ENCODE peak calls at places on chromosomes 4 and X, in four cellular contexts. Q is uterus; D is naive thymus-derived CD4-positive, alpha-beta T cell; V is fibroblast of mammary gland. X is an unnamed sample.
A peak's percentile ranks its signal among the peaks of the same experiment; 100 is the strongest.

GRCh38 chr4:21386166-21386780 is 562.3 kb downstream of the KCNIP4 start:
- DNase-seq in Q (no peak), D (no peak), V (no peak), X (no peak)

GRCh38 chr4:46404961-46405360 is 15.0 kb upstream of the GABRA2 start:
- DNase-seq in Q (no peak), D (no peak), V (no peak), X (no peak)

GRCh38 chr4:123616970-123617392 is 220.4 kb downstream of the SPRY1 start:
- DNase-seq in Q (peak; percentile 70), D (no peak), V (peak; percentile 34), X (peak; percentile 71)

GRCh38 chr4:4379540-4380087 is 7.3 kb upstream of the NSG1 start:
- DNase-seq in Q (no peak), D (no peak), V (no peak), X (no peak)

GRCh38 chr4:89290727-89291126 is 16.9 kb downstream of the GPRIN3 start:
- DNase-seq in Q (no peak), D (no peak), V (peak; percentile 10), X (no peak)

GRCh38 chrX:45515262-45516215 is 314.9 kb upstream of the DIPK2B start:
- DNase-seq in Q (peak; percentile 87), D (no peak), V (peak; percentile 97), X (peak; percentile 76)

GRCh38 chrX:2710041-2710471 is 19.0 kb downstream of the CD99 start:
- DNase-seq in Q (no peak), D (no peak), V (peak; percentile 93), X (peak; percentile 78)

GRCh38 chrX:40871385-40872082 is 136.2 kb upstream of the MED14 start:
- DNase-seq in Q (no peak), D (no peak), V (peak; percentile 29), X (no peak)

GRCh38 chr4:94653095-94653649 is 104.6 kb upstream of the BMPR1B start:
- DNase-seq in Q (no peak), D (no peak), V (no peak), X (no peak)

GRCh38 chr4:176654565-176655216 is 138.0 kb downstream of the VEGFC start:
- DNase-seq in Q (no peak), D (no peak), V (no peak), X (no peak)

GRCh38 chrX:44306336-44306735 is 37.1 kb downstream of the EFHC2 start:
- DNase-seq in Q (no peak), D (no peak), V (peak; percentile 19), X (peak; percentile 4)

GRCh38 chr4:137967480-137968190 is 274.5 kb downstream of the SLC7A11 start:
- DNase-seq in Q (no peak), D (no peak), V (peak; percentile 45), X (peak; percentile 11)

GRCh38 chr4:3480528-3481112 is 17.5 kb downstream of the DOK7 start:
- DNase-seq in Q (peak; percentile 49), D (peak; percentile 73), V (peak; percentile 64), X (peak; percentile 80)

GRCh38 chr4:110514889-110515479 is 39.0 kb downstream of the ENPEP start:
- DNase-seq in Q (no peak), D (no peak), V (peak; percentile 47), X (no peak)

GRCh38 chr4:10020871-10021676 is at the start of gene SLC2A9:
- DNase-seq in Q (no peak), D (no peak), V (peak; percentile 6), X (no peak)

GRCh38 chr4:92862509-92862908 is 558.7 kb downstream of the GRID2 start:
- DNase-seq in Q (no peak), D (no peak), V (no peak), X (no peak)

GRCh38 chrX:113522814-113523213 is 682.2 kb upstream of the AMOT start:
- DNase-seq in Q (no peak), D (no peak), V (peak; percentile 25), X (no peak)

GRCh38 chrX:39896951-39897740 is 200.6 kb downstream of the BCOR start:
- DNase-seq in Q (no peak), D (no peak), V (peak; percentile 24), X (peak; percentile 32)

GRCh38 chr4:176885224-176885623 is 92.5 kb upstream of the VEGFC start:
- DNase-seq in Q (no peak), D (no peak), V (peak; percentile 50), X (no peak)

GRCh38 chrX:119655125-119655524 is 37.8 kb downstream of the SEPTIN6 start:
- DNase-seq in Q (peak; percentile 46), D (no peak), V (peak; percentile 90), X (peak; percentile 96)

GRCh38 chr4:2432991-2433530 is 14.3 kb downstream of the CFAP99 start:
- DNase-seq in Q (no peak), D (no peak), V (peak; percentile 40), X (peak; percentile 72)

DNA sequence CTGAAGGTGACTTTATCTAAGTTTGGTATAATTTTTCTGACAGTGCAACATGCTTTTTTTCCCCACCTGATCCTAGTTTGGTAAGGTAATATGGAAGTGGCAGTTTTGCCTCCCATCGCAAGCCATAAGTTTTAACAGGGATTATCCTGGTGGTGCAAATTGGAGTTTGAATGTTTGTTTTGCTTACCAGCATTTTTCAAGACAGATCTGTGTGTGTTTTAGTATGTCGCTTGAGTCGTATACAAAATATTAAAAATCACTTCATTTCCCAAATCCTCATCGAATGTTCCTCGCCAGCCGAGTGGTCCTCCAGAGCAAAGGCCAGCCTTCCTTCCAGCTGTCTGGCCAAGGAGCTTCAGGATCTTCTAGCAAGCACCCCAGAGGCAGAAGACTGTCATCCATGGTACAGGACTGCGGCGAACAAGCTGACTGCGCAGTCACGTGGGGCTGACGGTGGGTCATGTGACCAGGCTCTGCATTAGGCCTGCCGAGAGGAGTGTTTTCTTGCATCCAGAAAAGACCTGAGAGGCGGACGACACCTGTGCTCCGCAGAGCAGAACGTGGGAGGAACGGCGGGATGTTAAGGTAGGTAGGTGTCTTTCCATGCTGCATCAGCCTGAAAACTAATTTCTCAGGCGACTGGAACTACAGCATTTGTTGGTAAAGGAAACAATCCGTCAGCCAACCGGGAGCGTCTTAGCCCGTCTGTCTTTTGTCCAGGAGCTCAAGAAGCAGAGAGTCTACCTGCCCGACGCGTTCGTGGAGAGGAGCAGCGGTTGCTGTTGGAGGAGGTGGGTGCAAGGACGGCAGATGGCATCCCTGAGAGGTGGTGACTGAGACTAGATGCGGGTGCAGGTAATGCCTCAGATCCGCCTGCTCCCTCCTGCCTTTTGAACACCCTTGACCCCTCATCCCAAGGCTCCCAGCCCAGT is at the start of gene GPRASP3:
- DNase-seq in Q (peak; percentile 78), D (peak; percentile 30), V (peak; percentile 67), X (peak; percentile 77)
- H3K4me3 ChIP-seq in Q (peak within 1 kb of the TSS; percentile 38), D (peak within 1 kb of the TSS; percentile 66), V (peak within 1 kb of the TSS; percentile 59), X (peak within 1 kb of the TSS; percentile 58)

GRCh38 chr4:73867783-73868182 is 1.4 kb upstream of the CXCL1 start:
- DNase-seq in Q (no peak), D (no peak), V (no peak), X (no peak)

GRCh38 chr4:73869130-73870055 is at the start of gene CXCL1:
- DNase-seq in Q (no peak), D (peak; percentile 7), V (no peak), X (no peak)

GRCh38 chr4:73866236-73866635 is 3.0 kb upstream of the CXCL1 start:
- DNase-seq in Q (no peak), D (no peak), V (no peak), X (no peak)

GRCh38 chr4:73870260-73870659 is 1.1 kb downstream of the CXCL1 start:
- DNase-seq in Q (no peak), D (no peak), V (peak; percentile 48), X (no peak)

DNA sequence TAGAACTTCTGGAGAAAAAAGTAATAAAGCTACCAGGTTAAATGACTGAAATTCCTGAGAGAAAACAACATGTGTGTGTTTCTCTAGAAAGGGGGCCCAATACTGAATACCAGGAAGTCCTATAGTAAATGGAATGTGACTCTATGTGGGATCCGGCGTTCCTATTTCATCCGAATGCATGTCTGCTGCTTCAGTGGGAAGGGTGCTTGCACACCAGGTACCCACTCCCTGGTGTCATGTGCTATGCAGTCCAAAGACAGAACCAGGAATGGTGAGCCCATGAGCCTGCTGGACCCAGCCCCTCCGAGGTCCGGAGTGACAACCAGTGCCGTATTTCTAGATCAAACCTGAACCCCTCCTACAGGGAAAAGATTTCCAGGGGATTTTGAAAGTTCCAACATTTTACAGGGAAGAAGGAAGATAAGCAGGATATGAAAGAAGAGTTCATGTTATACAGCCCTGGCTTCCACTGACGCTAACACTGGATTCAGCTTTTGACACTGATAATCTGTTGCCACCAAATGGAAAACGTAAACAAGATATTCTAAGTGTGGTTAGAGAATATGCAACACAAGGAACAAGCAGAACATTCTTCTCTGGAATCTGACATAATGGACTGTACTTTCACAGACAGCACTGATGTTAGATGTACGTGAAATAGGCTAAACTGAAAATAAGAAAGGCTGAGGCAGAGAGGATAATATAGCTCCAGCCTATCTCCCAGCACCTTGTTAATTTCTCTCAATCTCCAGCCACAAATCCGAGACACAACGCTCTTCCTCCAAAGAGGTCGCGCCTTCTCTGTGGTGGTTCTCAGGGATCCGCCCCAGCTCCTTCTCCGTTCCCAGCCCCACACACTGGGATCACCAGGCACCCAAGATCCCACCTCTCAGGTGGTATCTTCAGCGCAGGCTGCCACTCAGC is 725 bp upstream of the CXCL1 start:
- DNase-seq in Q (no peak), D (no peak), V (no peak), X (no peak)
- H3K4me3 ChIP-seq in Q (peak overlapping the region; percentile 19), D (no peak overlapping the region), V (peak overlapping the region; percentile 64), X (peak overlapping the region; percentile 60)

GRCh38 chr4:153593166-153593565 is 90.9 kb upstream of the TLR2 start:
- DNase-seq in Q (no peak), D (no peak), V (no peak), X (no peak)

GRCh38 chr4:153592090-153592489 is 92.0 kb upstream of the TLR2 start:
- DNase-seq in Q (no peak), D (no peak), V (no peak), X (no peak)

GRCh38 chr4:153591441-153591840 is 92.6 kb upstream of the TLR2 start:
- DNase-seq in Q (no peak), D (no peak), V (no peak), X (no peak)

GRCh38 chr4:153594208-153594607 is 89.9 kb upstream of the TLR2 start:
- DNase-seq in Q (no peak), D (no peak), V (peak; percentile 15), X (no peak)

DNA sequence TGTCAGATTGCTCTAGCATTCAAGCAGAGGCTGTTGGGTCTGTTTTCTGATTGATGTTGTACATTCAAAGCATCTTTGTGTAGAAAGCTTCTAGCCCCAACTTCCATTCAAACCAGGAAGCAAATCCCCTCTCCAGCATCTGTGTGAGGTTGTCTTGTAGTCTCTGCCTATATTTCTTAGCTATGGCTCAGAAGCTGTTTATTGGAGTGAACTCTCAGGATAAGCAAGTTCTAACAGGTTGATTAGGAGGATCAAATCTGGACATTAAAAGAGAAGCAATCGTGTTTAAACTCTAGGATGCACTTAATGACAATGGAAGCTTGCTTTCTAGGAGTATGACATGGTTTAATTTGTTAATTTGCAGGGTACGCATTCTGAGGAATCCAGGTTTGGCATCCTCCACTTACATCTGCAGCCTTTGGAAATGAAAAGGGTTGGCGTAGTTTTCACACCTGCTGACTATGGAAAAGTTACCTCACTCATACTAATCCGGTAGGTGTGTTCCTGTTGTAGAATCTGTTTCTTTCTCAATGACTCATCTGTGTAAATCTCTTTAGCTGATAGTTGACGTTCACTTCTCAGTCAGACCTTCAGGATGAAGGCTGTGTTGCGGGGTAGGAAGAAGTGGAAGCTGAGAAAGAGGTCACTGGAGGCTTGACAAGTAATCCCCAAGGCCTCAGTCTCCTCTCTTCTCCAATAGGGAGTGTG is 88.0 kb upstream of the TLR2 start:
- DNase-seq in Q (no peak), D (no peak), V (no peak), X (no peak)
- H3K4me3 ChIP-seq in Q (no peak overlapping the region), D (no peak overlapping the region), V (no peak overlapping the region), X (no peak overlapping the region)

GRCh38 chr4:37892641-37893040 is 1.8 kb downstream of the TBC1D1 start:
- DNase-seq in Q (no peak), D (no peak), V (no peak), X (no peak)
- H3K4me3 ChIP-seq in Q (no peak overlapping the region), D (peak overlapping the region; percentile 51), V (no peak overlapping the region), X (no peak overlapping the region)